ENCODE peak calls at places on chromosome 5, in seven cellular contexts. Z is colonic mucosa, Q is PC-3, K is spleen, W is GM23338, N is H9, B is adrenal gland. T is an unnamed sample.

GRCh38 chr5:68433921-68434879 is 218.6 kb downstream of the PIK3R1 start:
- DNase-seq in Q (peak; percentile 78), Z (peak; percentile 59), N (peak; percentile 37), W (no peak), K (peak; percentile 95), B (peak; percentile 95), T (no peak)

GRCh38 chr5:122311888-122312669 is at the start of gene SNCAIP:
- DNase-seq in B (peak; percentile 54), K (peak; percentile 80), Q (peak; percentile 5), Z (peak; percentile 37), N (peak; percentile 66), W (peak; percentile 74), T (peak; percentile 75)

GRCh38 chr5:15790446-15791005 is 290.5 kb downstream of the FBXL7 start:
- DNase-seq in Z (no peak), N (no peak), W (no peak), B (no peak), Q (no peak), K (no peak), T (no peak)

GRCh38 chr5:154524846-154525245 is 46.8 kb upstream of the HAND1 start:
- DNase-seq in W (no peak), N (no peak), Q (no peak), K (no peak), B (no peak), Z (no peak), T (no peak)

GRCh38 chr5:160263326-160263850 is 34.1 kb downstream of the FABP6 start:
- DNase-seq in N (no peak), K (no peak), B (no peak), Z (no peak), Q (no peak), W (no peak), T (no peak)

GRCh38 chr5:60842859-60843692 is 993 bp downstream of the ELOVL7 start:
- DNase-seq in N (peak; percentile 47), W (peak; percentile 73), B (no peak), Z (peak; percentile 43), K (no peak), Q (no peak), T (peak; percentile 15)

GRCh38 chr5:123610665-123611406 is 98.9 kb downstream of the CSNK1G3 start:
- DNase-seq in Q (peak; percentile 68), N (no peak), K (no peak), W (peak; percentile 78), B (no peak), Z (peak; percentile 36), T (peak; percentile 62)

GRCh38 chr5:89351232-89351631 is 468.2 kb upstream of the MEF2C start:
- DNase-seq in Z (no peak), K (no peak), Q (peak; percentile 30), B (no peak), N (no peak), W (no peak), T (no peak)

GRCh38 chr5:6766558-6767191 is 53.4 kb downstream of the TENT4A start:
- DNase-seq in Q (peak; percentile 100), W (no peak), Z (peak; percentile 93), B (peak; percentile 96), K (peak; percentile 85), N (no peak), T (peak; percentile 44)

GRCh38 chr5:74947961-74948613 is 81.9 kb upstream of the FAM169A start:
- DNase-seq in N (peak; percentile 33), W (peak; percentile 55), Z (no peak), B (no peak), Q (peak; percentile 30), K (no peak), T (peak; percentile 40)

GRCh38 chr5:66596791-66597757 is 881 bp downstream of the MAST4 start:
- DNase-seq in Z (peak; percentile 42), W (peak; percentile 53), N (peak; percentile 65), K (peak; percentile 79), B (peak; percentile 72), Q (no peak), T (peak; percentile 35)

GRCh38 chr5:14962604-14963003 is 91.0 kb upstream of the ANKH start:
- DNase-seq in W (no peak), N (no peak), B (no peak), Q (no peak), Z (no peak), K (no peak), T (no peak)

GRCh38 chr5:43073597-43074546 is 33.8 kb upstream of the ANXA2R start:
- DNase-seq in K (no peak), W (peak; percentile 81), B (no peak), N (peak; percentile 53), Z (peak; percentile 68), Q (peak; percentile 79), T (peak; percentile 52)

GRCh38 chr5:149150457-149150856 is 9.2 kb downstream of the ABLIM3 start:
- DNase-seq in W (no peak), B (no peak), K (no peak), Q (no peak), N (no peak), Z (no peak), T (peak; percentile 72)

GRCh38 chr5:53126514-53126913 is 17.0 kb upstream of the MOCS2 start:
- DNase-seq in Z (no peak), B (no peak), W (no peak), K (no peak), N (no peak), Q (peak; percentile 34), T (no peak)

GRCh38 chr5:16508730-16509531 is 43.3 kb upstream of the ZNF622 start:
- DNase-seq in Q (peak; percentile 39), N (peak; percentile 74), B (peak; percentile 54), K (no peak), W (peak; percentile 62), Z (peak; percentile 85), T (no peak)

GRCh38 chr5:31270396-31270795 is 76.9 kb downstream of the CDH6 start:
- DNase-seq in Q (peak; percentile 42), Z (no peak), K (no peak), B (no peak), N (no peak), W (peak; percentile 74), T (peak; percentile 26)

GRCh38 chr5:1882337-1883119 is at the start of gene IRX4:
- DNase-seq in N (peak; percentile 84), W (peak; percentile 70), Q (peak; percentile 32), Z (no peak), B (no peak), K (peak; percentile 66), T (peak; percentile 21)

GRCh38 chr5:180090098-180090768 is 18.7 kb upstream of the RNF130 start:
- DNase-seq in K (peak; percentile 93), B (peak; percentile 79), N (peak; percentile 95), Q (peak; percentile 41), W (peak; percentile 96), Z (peak; percentile 64), T (peak; percentile 91)

DNA sequence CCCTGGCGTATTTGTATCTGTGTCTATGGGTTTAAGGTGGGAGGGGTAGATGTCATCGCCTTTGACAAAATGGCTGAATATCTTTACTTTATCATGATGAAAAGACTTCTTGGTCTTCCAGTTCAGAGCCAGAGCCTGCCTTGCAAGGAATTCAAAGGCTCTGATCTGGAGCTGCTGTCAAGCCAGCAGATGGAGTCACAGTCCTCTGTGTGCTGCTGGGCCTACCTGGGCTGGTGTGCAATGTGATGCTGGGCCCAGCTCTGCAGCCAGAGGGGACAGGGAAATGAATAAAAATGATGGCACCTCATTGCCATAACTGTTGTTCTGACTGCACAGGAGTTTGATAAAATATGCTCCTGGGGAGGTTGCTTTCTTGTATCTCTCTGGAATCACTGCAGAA is 20.2 kb upstream of the HSPA9 start:
- DNase-seq in Z (no peak), N (no peak), K (no peak), Q (no peak), W (no peak), B (peak; percentile 62), T (peak; percentile 32)
- TF ChIP-seq CTCF in Z (no peak), N (peak; percentile 21), K (no peak), Q (peak; percentile 10), W (peak; percentile 68), B (peak; percentile 34), T (no peak)

GRCh38 chr5:173018352-173018751 is 34.8 kb downstream of the ATP6V0E1 start:
- DNase-seq in Z (no peak), N (no peak), W (no peak), B (peak; percentile 49), K (no peak), Q (no peak), T (no peak)
- H3K27ac ChIP-seq in Z (no peak overlapping the region), N (no peak overlapping the region), W (no peak overlapping the region), B (no peak overlapping the region), K (peak overlapping the region; percentile 41), Q (no peak overlapping the region), T (no peak overlapping the region)

GRCh38 chr5:73298251-73299016 is 125.4 kb downstream of the TMEM174 start:
- DNase-seq in Z (no peak), W (peak; percentile 50), Q (no peak), B (no peak), N (no peak), K (no peak), T (no peak)

GRCh38 chr5:73296772-73297171 is 123.8 kb downstream of the TMEM174 start:
- DNase-seq in K (no peak), Q (peak; percentile 35), W (no peak), B (no peak), N (no peak), Z (no peak), T (peak; percentile 70)

GRCh38 chr5:73297430-73297829 is 124.4 kb downstream of the TMEM174 start:
- DNase-seq in Z (no peak), N (no peak), B (no peak), K (no peak), W (no peak), Q (no peak), T (no peak)

GRCh38 chr5:73292816-73293459 is 119.9 kb downstream of the TMEM174 start:
- DNase-seq in W (no peak), K (no peak), Q (no peak), B (no peak), N (no peak), Z (no peak), T (no peak)

DNA sequence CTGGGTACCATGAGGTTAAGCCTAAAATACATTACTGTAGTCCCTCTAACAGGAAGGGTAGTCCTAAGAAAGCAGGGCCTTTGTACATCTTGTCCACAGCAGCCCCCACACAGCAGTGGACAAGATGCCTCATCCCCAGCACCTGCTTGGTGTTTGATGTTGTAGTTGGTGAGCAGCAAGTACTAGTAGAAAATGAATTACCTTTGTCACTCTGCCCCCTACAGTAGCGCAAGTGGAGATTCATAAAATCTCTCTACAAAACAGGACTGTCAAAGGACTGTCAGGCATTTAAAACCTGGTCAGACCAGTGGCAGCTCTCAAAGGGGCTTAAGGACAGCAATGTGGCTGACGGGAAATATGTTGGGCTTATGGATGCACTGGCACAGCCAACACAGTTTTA is 122.5 kb downstream of the TMEM174 start:
- DNase-seq in K (no peak), Z (no peak), N (no peak), B (no peak), Q (no peak), W (no peak), T (no peak)
- H3K27me3 ChIP-seq in K (peaks cover 87% of the 10 kb centered on the region), Z (peaks cover 52% of the 10 kb centered on the region), N (peaks cover 48% of the 10 kb centered on the region), B (peaks cover 48% of the 10 kb centered on the region), Q (no peaks in the 10 kb centered on the region), W (peaks cover 99% of the 10 kb centered on the region), T (peaks cover 89% of the 10 kb centered on the region)

GRCh38 chr5:142551242-142552067 is 134.4 kb downstream of the FGF1 start:
- DNase-seq in Z (no peak), K (no peak), B (peak; percentile 59), N (peak; percentile 82), W (peak; percentile 77), Q (peak; percentile 33), T (no peak)

GRCh38 chr5:142547445-142548374 is 138.2 kb downstream of the FGF1 start:
- DNase-seq in N (no peak), B (no peak), W (no peak), Z (no peak), Q (no peak), K (no peak), T (no peak)

GRCh38 chr5:142550471-142550870 is 135.4 kb downstream of the FGF1 start:
- DNase-seq in N (no peak), W (no peak), B (no peak), K (no peak), Z (no peak), Q (no peak), T (no peak)

GRCh38 chr5:142549834-142550233 is 136.1 kb downstream of the FGF1 start:
- DNase-seq in N (no peak), K (no peak), Q (no peak), Z (no peak), B (no peak), W (no peak), T (no peak)

GRCh38 chr5:142548739-142549275 is 137.1 kb downstream of the FGF1 start:
- DNase-seq in Q (peak; percentile 87), Z (peak; percentile 65), N (peak; percentile 93), W (peak; percentile 96), K (no peak), B (peak; percentile 91), T (peak; percentile 96)
- TF ChIP-seq CTCF in Q (peak; percentile 89), Z (peak; percentile 63), N (peak; percentile 98), W (peak; percentile 98), K (peak; percentile 83), B (peak; percentile 86), T (peak; percentile 94)

T was measured in cardiac muscle cell.